ENCODE peak calls at places on chromosomes 3 and 15, in ten cellular contexts. Z is glutamatergic neuron; J is T follicular helper cell; X is mesenteric fat pad; T is fibroblast of the aortic adventitia; A is HT1080; H is EH; N is activated CD4-positive, CD25-positive, alpha-beta regulatory T cell; G is amniotic stem cell; K is NCI-H2081. D is an unnamed sample.

GRCh38 chr3:143241556-143241955 is 122.0 kb downstream of the CHST2 start:
- DNase-seq in Z (no peak), J (no peak), X (no peak), T (peak; percentile 94), A (no peak), H (peak; percentile 44), N (no peak), G (no peak), K (no peak), D (no peak)

GRCh38 chr15:36294359-36294758 is 285.1 kb upstream of the CDIN1 start:
- DNase-seq in Z (no peak), J (no peak), X (no peak), T (no peak), A (peak; percentile 4), H (peak; percentile 33), N (no peak), G (no peak), K (peak; percentile 68), D (no peak)

GRCh38 chr15:29141206-29141907 is 128.3 kb downstream of the NSMCE3 start:
- DNase-seq in Z (peak; percentile 10), J (no peak), X (peak; percentile 65), T (no peak), A (peak; percentile 59), H (no peak), N (no peak), G (no peak), K (no peak), D (no peak)

GRCh38 chr3:172511783-172512357 is 11.4 kb downstream of the TNFSF10 start:
- DNase-seq in Z (no peak), J (no peak), X (no peak), T (no peak), A (no peak), H (no peak), N (no peak), G (no peak), K (no peak), D (no peak)

GRCh38 chr3:128068156-128068620 is 16.0 kb downstream of the SEC61A1 start:
- DNase-seq in Z (no peak), J (no peak), X (no peak), T (peak; percentile 60), A (peak; percentile 64), H (peak; percentile 61), N (no peak), G (no peak), K (peak; percentile 32), D (no peak)

GRCh38 chr3:2206536-2206935 is 107.9 kb downstream of the CNTN4 start:
- DNase-seq in Z (no peak), J (no peak), X (no peak), T (no peak), A (no peak), H (no peak), N (no peak), G (no peak), K (no peak), D (no peak)

GRCh38 chr15:41794081-41794480 is 19.8 kb downstream of the MAPKBP1 start:
- DNase-seq in Z (no peak), J (no peak), X (no peak), T (no peak), A (no peak), H (peak; percentile 88), N (no peak), G (peak; percentile 47), K (no peak), D (no peak)

GRCh38 chr15:98952381-98952803 is 55.2 kb downstream of the PGPEP1L start:
- DNase-seq in Z (no peak), J (no peak), X (no peak), T (no peak), A (no peak), H (no peak), N (no peak), G (no peak), K (no peak), D (no peak)

GRCh38 chr3:128336337-128337156 is 130.1 kb downstream of the DNAJB8 start:
- DNase-seq in Z (no peak), J (no peak), X (peak; percentile 26), T (no peak), A (no peak), H (no peak), N (no peak), G (no peak), K (no peak), D (no peak)

GRCh38 chr3:24199775-24200247 is 254.7 kb downstream of the NR1D2 start:
- DNase-seq in Z (no peak), J (no peak), X (no peak), T (no peak), A (peak; percentile 42), H (peak; percentile 81), N (no peak), G (peak; percentile 7), K (no peak), D (no peak)

GRCh38 chr3:53816430-53816829 is 29.8 kb downstream of the CHDH start:
- DNase-seq in Z (no peak), J (no peak), X (no peak), T (no peak), A (no peak), H (no peak), N (no peak), G (no peak), K (no peak), D (no peak)

GRCh38 chr3:100032262-100032661 is 82.0 kb downstream of the FILIP1L start:
- DNase-seq in Z (no peak), J (no peak), X (no peak), T (peak; percentile 95), A (peak; percentile 65), H (peak; percentile 82), N (no peak), G (peak; percentile 70), K (no peak), D (peak; percentile 39)

GRCh38 chr3:27939940-27940339 is 217.8 kb upstream of the EOMES start:
- DNase-seq in Z (no peak), J (no peak), X (no peak), T (peak; percentile 20), A (peak; percentile 52), H (peak; percentile 50), N (no peak), G (no peak), K (no peak), D (no peak)

D was measured in HS-5.